ENCODE peak calls at places on chromosomes 4 and X, in four cellular contexts. I is MG63; E is upper lobe of left lung; P is CD8-positive, alpha-beta T cell. Z is an unnamed sample.

GRCh38 chrX:57282568-57282967 is 3.9 kb upstream of the FAAH2 start:
- DNase-seq in I (no peak), E (no peak), P (no peak), Z (no peak)

GRCh38 chr4:118224239-118224829 is 128.5 kb downstream of the PRSS12 start:
- DNase-seq in I (no peak), P (no peak), E (no peak), Z (peak)

GRCh38 chrX:51496501-51497291 is at the start of gene NUDT11:
- DNase-seq in I (peak), P (no peak), E (peak), Z (peak)

GRCh38 chr4:186939226-186939625 is 215.6 kb upstream of the FAT1 start:
- DNase-seq in P (no peak), I (no peak), E (no peak), Z (no peak)

GRCh38 chrX:43627669-43628068 is 28.4 kb upstream of the MAOA start:
- DNase-seq in I (no peak), E (no peak), P (no peak), Z (no peak)

GRCh38 chr4:110632506-110633357 is 9.9 kb upstream of the PITX2 start:
- DNase-seq in I (no peak), E (peak), P (no peak), Z (peak)

GRCh38 chr4:124710253-124710849 is 2.2 kb downstream of the ANKRD50 start:
- DNase-seq in P (no peak), I (no peak), E (no peak), Z (no peak)

GRCh38 chr4:26150948-26151347 is 169.9 kb upstream of the RBPJ start:
- DNase-seq in I (peak), P (no peak), E (no peak), Z (no peak)

GRCh38 chrX:8103655-8104054 is 67.4 kb downstream of the VCX2 start:
- DNase-seq in P (no peak), E (no peak), I (no peak), Z (no peak)

GRCh38 chrX:45479835-45480422 is 279.3 kb upstream of the DIPK2B start:
- DNase-seq in E (no peak), P (no peak), I (peak), Z (no peak)

GRCh38 chr4:41644288-41644914 is 104.1 kb downstream of the PHOX2B start:
- DNase-seq in P (no peak), E (peak), I (no peak), Z (peak)

GRCh38 chr4:78370625-78371372 is 180.8 kb upstream of the ANXA3 start:
- DNase-seq in P (no peak), I (no peak), E (no peak), Z (no peak)

GRCh38 chr4:3179126-3179706 is 69.7 kb upstream of the MSANTD1 start:
- DNase-seq in P (no peak), I (no peak), E (no peak), Z (no peak)

GRCh38 chrX:23332888-23333821 is 1.5 kb upstream of the PTCHD1 start:
- DNase-seq in I (no peak), E (peak), P (no peak), Z (peak)

GRCh38 chrX:42094208-42094607 is 170.9 kb upstream of the CASK start:
- DNase-seq in I (no peak), E (no peak), P (no peak), Z (no peak)

GRCh38 chrX:111254896-111255693 is 15.2 kb downstream of the CAPN6 start:
- DNase-seq in P (no peak), E (no peak), I (no peak), Z (no peak)

GRCh38 chr4:61556277-61556676 is 356.2 kb downstream of the ADGRL3 start:
- DNase-seq in E (no peak), I (no peak), P (no peak), Z (no peak)

GRCh38 chr4:124334119-124334518 is 378.4 kb downstream of the ANKRD50 start:
- DNase-seq in I (no peak), E (no peak), P (no peak), Z (peak)

GRCh38 chr4:189202869-189203271 is 737.8 kb upstream of the FRG1 start:
- DNase-seq in E (no peak), I (peak), P (no peak), Z (no peak)

GRCh38 chr4:78922207-78922606 is 17.0 kb downstream of the PAQR3 start:
- DNase-seq in E (no peak), I (no peak), P (no peak), Z (no peak)

GRCh38 chr4:59091376-59092142 is 1981.4 kb upstream of the IGFBP7 start:
- DNase-seq in P (no peak), E (peak), I (no peak), Z (no peak)

GRCh38 chrX:119127643-119128042 is at the start of gene KIAA1210:
- DNase-seq in E (no peak), I (no peak), P (no peak), Z (no peak)

GRCh38 chr4:15303052-15303641 is 124.7 kb upstream of the C1QTNF7 start:
- DNase-seq in P (no peak), E (no peak), I (peak), Z (no peak)

GRCh38 chrX:30275498-30275897 is 28.6 kb downstream of the MAGEB1 start:
- DNase-seq in P (no peak), E (no peak), I (no peak), Z (no peak)

GRCh38 chrX:23246001-23246400 is 88.6 kb upstream of the PTCHD1 start:
- DNase-seq in I (peak), E (no peak), P (no peak), Z (no peak)

DNA sequence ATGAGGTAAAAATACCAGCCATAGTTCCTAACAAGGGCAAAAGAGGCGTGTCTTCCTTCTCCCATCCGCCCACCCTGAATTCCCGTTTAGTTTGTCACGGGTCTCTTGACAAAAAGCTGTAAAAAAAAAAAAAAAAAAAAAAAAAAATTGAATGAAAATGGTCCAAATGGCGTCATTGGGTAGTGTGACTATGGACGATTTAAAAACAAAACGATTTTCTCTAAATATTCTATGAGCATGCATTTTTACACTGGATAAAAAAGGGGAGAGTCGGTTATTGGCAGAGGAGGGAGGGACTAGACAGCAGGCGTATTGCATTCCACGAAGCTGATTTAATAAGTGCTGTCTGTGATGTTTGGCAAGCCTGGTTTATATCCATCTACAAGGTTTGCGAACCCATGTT is at the start of gene FAM133A:
- DNase-seq in I (no peak), P (no peak), E (no peak), Z (peak)
- H3K4me3 ChIP-seq in I (peak), P (peak), E (peak), Z (peak)

GRCh38 chrX:9785252-9785943 is 831 bp upstream of the SHROOM2 start:
- DNase-seq in I (no peak), P (no peak), E (peak), Z (peak)
- H3K4me3 ChIP-seq in I (no peak), P (no peak), E (peak), Z (peak)

GRCh38 chrX:84161641-84162040 is 26.4 kb downstream of the RPS6KA6 start:
- DNase-seq in E (no peak), I (no peak), P (no peak), Z (no peak)
- H3K4me3 ChIP-seq in E (no peak), I (no peak), P (no peak), Z (no peak)

DNA sequence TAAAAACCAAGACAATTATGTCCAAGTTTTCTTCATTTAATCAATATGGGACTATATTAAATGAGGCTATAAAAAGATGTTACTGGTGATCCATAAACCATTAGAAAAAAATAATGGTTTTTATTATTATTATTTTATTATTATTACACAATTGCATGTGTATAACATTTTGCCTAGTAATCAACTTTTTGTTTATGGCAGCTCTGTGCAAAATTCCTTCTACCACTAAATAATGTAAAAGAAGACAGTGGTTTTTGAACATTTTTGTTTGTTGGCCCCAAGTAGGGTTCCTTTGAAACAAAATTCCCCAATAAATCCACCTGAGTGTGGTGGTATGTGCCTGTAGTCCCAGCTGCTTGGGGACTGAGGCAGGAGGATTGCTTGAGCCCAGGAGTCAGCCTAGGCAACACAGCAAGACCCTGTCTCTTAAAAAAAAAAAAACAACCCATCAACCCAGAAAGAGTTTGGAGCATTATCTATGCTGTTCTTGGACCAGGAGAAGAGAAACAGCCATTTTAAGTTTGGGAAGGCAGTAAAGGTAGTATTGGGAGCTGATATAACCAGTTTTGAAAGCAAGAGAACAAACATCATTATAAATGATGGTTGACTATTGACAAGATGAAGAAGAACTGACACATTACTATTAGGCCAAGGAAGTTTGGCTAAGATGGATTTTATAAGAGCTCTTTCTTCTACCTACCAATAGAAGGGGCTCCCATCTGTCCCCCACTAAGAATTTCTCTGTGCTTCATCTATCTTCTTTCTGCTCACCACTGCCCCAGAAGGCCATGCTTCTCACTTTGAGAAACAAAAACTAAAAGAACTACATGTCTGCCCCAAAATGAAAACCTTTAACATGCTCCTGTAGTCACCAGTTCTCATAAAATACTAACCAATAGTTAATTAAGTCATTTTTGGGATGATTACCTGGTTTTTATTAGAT is 2.2 kb downstream of the TMEM156 start:
- DNase-seq in E (no peak), I (no peak), P (no peak), Z (no peak)
- H3K4me3 ChIP-seq in E (no peak), I (peak), P (peak), Z (no peak)

GRCh38 chr4:98199247-98199646 is 56.0 kb upstream of the STPG2 start:
- DNase-seq in P (no peak), I (no peak), E (no peak), Z (no peak)
- H3K4me3 ChIP-seq in P (no peak), I (no peak), E (no peak), Z (no peak)

GRCh38 chr4:76751612-76752343 is 146.2 kb downstream of the SOWAHB start:
- DNase-seq in I (no peak), P (no peak), E (no peak), Z (no peak)

GRCh38 chr4:76748649-76749048 is 149.3 kb downstream of the SOWAHB start:
- DNase-seq in P (no peak), E (no peak), I (no peak), Z (peak)

GRCh38 chr4:76752911-76753494 is 144.9 kb downstream of the SOWAHB start:
- DNase-seq in P (no peak), E (no peak), I (peak), Z (no peak)

GRCh38 chr4:76749361-76749760 is 148.6 kb downstream of the SOWAHB start:
- DNase-seq in P (no peak), I (no peak), E (no peak), Z (no peak)

GRCh38 chr4:76750716-76751115 is 147.2 kb downstream of the SOWAHB start:
- DNase-seq in I (no peak), E (no peak), P (no peak), Z (no peak)
- H3K4me3 ChIP-seq in I (no peak), E (no peak), P (no peak), Z (no peak)

DNA sequence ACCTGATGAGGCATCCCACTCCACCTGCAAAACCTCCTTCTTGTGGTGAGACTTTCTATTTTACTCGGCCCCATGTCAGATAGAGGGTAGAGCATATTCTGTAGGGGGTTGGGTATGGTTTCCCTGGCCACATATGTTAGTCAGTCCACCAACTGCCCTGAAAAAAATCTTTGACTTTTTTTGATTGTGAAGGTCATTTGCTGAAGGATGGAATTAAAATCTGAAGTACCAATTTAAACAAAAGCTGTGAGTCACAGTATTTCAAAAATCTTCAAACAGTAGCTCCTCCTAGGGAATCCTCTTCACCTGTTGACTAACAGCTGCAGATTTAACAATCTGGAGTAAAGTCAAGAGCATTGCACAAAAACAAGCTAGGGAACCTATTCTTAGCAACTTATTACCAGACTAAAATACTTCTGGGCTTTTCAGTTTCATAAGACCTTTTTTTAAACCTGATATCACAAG is 8.0 kb upstream of the CCDC110 start:
- DNase-seq in I (no peak), P (no peak), E (no peak), Z (no peak)
- H3K4me3 ChIP-seq in I (no peak), P (no peak), E (no peak), Z (no peak)

Z was measured in H7.